ENCODE peak calls at places on chromosomes 1 and 21, in five cellular contexts. V is GM06990, W is foreskin fibroblast, U is GM13977, M is left ventricle myocardium inferior. K is an unnamed sample.
A peak's percentile ranks its signal among the peaks of the same experiment; 100 is the strongest.

GRCh38 chr1:231857609-231858008 is 231.0 kb downstream of the DISC1 start:
- DNase-seq in M (no peak), V (no peak), U (no peak), W (no peak), K (no peak)

GRCh38 chr1:155322571-155322952 is 1.9 kb downstream of the RUSC1 start:
- DNase-seq in V (no peak), M (no peak), W (no peak), U (peak; percentile 69), K (no peak)

GRCh38 chr1:85319931-85320330 is 43.5 kb upstream of the BCL10 start:
- DNase-seq in W (no peak), V (no peak), U (no peak), M (no peak), K (no peak)

GRCh38 chr1:109901508-109902145 is 9.0 kb upstream of the CSF1 start:
- DNase-seq in M (peak; percentile 47), W (no peak), V (no peak), U (no peak), K (no peak)

GRCh38 chr1:170967042-170967910 is 31.9 kb downstream of the MROH9 start:
- DNase-seq in W (peak; percentile 40), U (peak; percentile 17), M (no peak), V (no peak), K (peak; percentile 23)

GRCh38 chr1:227761621-227762230 is 26.5 kb downstream of the SNAP47 start:
- DNase-seq in V (no peak), U (no peak), M (no peak), W (no peak), K (no peak)

GRCh38 chr21:45580576-45581321 is 38.5 kb upstream of the SLC19A1 start:
- DNase-seq in V (no peak), M (no peak), W (no peak), U (no peak), K (no peak)

GRCh38 chr21:44890338-44890931 is 16.9 kb upstream of the PTTG1IP start:
- DNase-seq in U (no peak), V (no peak), W (no peak), M (peak; percentile 11), K (no peak)

GRCh38 chr1:161440312-161440894 is 64.9 kb upstream of the FCGR2A start:
- DNase-seq in V (peak; percentile 87), M (peak; percentile 53), U (peak; percentile 93), W (peak; percentile 28), K (peak; percentile 85)

GRCh38 chr1:182962554-182963115 is 9.7 kb upstream of the SHCBP1L start:
- DNase-seq in U (peak; percentile 87), W (peak; percentile 87), M (peak; percentile 81), V (peak; percentile 30), K (peak; percentile 84)
- TF ChIP-seq CTCF in U (peak; percentile 75), W (peak; percentile 88), M (peak; percentile 98), V (peak; percentile 84), K (peak; percentile 83)

DNA sequence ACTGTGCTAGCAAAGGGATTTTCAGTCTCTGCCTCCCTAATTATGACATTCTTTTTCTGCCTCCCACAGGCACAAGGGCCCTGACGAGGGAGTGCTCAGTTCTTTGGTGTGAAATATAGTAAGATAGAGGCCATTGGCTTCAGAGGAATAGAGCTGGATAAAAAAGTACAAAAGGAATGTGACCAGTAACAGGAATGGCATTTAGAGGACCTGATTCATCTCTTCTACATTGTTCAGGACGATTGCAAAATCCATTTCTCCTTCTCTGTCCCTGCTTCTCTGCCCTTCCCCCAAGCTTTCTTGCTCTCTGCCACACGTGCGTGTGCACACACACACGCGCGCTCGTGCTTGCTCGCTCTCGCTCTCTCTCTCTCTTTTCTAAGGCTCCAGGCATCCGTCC is 668.2 kb downstream of the KIF26B start:
- DNase-seq in V (no peak), U (no peak), W (peak; percentile 88), M (no peak), K (no peak)
- TF ChIP-seq CTCF in V (no peak), U (no peak), W (no peak), M (no peak), K (no peak)

DNA sequence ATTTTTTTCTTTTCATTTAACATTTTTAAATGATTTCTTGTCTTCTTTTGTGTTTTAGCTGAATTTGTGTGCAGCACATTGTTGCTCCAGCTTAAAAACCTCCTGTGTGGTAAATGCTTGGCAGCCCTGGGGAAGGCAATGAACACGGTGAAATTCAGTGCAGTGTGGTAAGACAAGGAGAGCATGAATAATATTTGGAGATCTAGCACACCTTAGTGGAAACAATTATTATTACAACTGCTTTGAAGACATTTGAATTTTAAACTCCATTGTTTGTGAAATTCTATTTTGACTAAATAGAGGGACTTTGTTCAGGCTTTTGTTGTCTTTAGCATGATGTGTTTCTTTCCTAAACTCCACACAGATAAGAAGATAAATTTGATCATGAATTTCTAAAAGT is 242.6 kb upstream of the CXADR start:
- DNase-seq in M (peak; percentile 20), W (peak; percentile 15), U (no peak), V (no peak), K (no peak)
- TF ChIP-seq CTCF in M (peak; percentile 64), W (peak; percentile 20), U (no peak), V (no peak), K (no peak)

DNA sequence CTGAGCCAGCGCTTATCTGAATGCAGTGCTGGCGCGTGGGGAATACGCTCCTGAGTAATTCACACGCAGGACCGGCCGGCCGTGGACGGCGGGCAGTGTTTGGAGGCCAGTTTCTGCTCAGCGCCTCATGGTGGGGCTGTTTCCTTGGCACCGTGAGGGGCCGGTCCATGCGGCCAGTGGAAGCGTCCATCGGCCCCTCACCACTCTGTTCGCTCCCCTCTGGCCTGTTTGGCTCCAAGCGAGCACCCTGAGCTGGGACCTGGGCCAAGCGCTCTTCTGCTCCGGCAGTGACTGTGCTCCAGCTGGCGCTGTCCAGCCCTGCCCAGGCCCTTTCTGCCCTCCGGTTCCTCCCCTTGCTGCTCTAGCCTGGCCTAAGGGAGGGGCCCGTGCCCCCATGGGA is 16.3 kb upstream of the PLCH2 start:
- DNase-seq in U (no peak), W (peak; percentile 35), M (peak; percentile 45), V (no peak), K (no peak)
- TF ChIP-seq CTCF in U (no peak), W (no peak), M (peak; percentile 39), V (no peak), K (no peak)

DNA sequence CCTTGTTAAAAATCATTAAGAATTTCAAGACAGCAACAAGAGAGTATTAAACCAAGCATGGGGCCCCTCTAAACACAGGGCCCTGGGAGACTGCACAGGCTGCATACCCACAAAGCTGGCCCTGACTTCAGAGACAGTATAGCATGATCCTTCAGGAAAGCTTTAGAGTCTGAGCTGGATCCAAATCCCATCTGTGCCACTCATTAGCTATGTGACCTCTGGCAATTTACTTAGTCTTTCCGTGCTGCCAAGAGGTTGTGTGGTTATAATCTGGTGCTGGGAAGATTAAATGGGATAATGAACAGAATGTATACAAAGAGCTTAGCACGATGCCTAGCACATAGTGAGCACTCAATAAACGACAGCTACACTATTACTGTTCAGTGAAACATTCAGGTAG is 4.0 kb downstream of the PHC2 start:
- DNase-seq in V (no peak), M (no peak), W (no peak), U (no peak), K (no peak)
- TF ChIP-seq CTCF in V (no peak), M (no peak), W (no peak), U (no peak), K (no peak)

K was measured in GM10248.